ENCODE peak calls at places on chromosomes 7 and 10, in eight cellular contexts. Q is mammary epithelial cell, V is fibroblast of villous mesenchyme, D is PC-3, E is dorsolateral prefrontal cortex, H is kidney, B is OCI-LY7, T is psoas muscle. K is an unnamed sample.

GRCh38 chr7:121244120-121244865 is 84.5 kb upstream of the WNT16 start:
- DNase-seq in Q (no peak), V (no peak), D (no peak), E (no peak), H (no peak), B (peak; percentile 87), T (no peak), K (peak; percentile 25)

GRCh38 chr10:42648512-42648911 is 10.1 kb upstream of the ZNF33B start:
- DNase-seq in Q (no peak), V (no peak), D (no peak), E (no peak), H (no peak), B (no peak), T (no peak), K (no peak)

GRCh38 chr10:78520737-78521430 is 487.2 kb downstream of the RPS24 start:
- DNase-seq in Q (peak; percentile 73), V (peak; percentile 16), D (peak; percentile 100), E (no peak), H (no peak), B (peak; percentile 9), T (no peak), K (peak; percentile 29)

GRCh38 chr10:60607409-60607808 is 170.9 kb upstream of the CDK1 start:
- DNase-seq in Q (no peak), V (no peak), D (no peak), E (no peak), H (no peak), B (no peak), T (no peak), K (no peak)

GRCh38 chr7:84123903-84124573 is 70.6 kb downstream of the SEMA3A start:
- DNase-seq in Q (peak; percentile 54), V (no peak), D (peak; percentile 21), E (no peak), H (no peak), B (no peak), T (no peak), K (peak; percentile 44)

GRCh38 chr7:44325181-44325671 is at the start of gene CAMK2B:
- DNase-seq in Q (no peak), V (no peak), D (no peak), E (peak; percentile 73), H (peak; percentile 69), B (no peak), T (peak; percentile 25), K (no peak)

GRCh38 chr7:76269895-76270294 is 32.6 kb upstream of the HSPB1 start:
- DNase-seq in Q (no peak), V (no peak), D (no peak), E (no peak), H (no peak), B (no peak), T (no peak), K (no peak)

GRCh38 chr10:109386921-109387320 is 536.4 kb downstream of the XPNPEP1 start:
- DNase-seq in Q (no peak), V (no peak), D (no peak), E (no peak), H (no peak), B (no peak), T (no peak), K (no peak)

GRCh38 chr10:23200586-23200985 is 8.5 kb downstream of the PTF1A start:
- DNase-seq in Q (no peak), V (no peak), D (no peak), E (no peak), H (no peak), B (no peak), T (no peak), K (no peak)

GRCh38 chr10:23201837-23202236 is 9.7 kb downstream of the PTF1A start:
- DNase-seq in Q (no peak), V (no peak), D (no peak), E (no peak), H (no peak), B (no peak), T (no peak), K (no peak)

GRCh38 chr10:23202736-23203135 is 10.6 kb downstream of the PTF1A start:
- DNase-seq in Q (no peak), V (no peak), D (no peak), E (no peak), H (no peak), B (no peak), T (no peak), K (no peak)

GRCh38 chr10:23199768-23200511 is 7.8 kb downstream of the PTF1A start:
- DNase-seq in Q (no peak), V (no peak), D (no peak), E (no peak), H (no peak), B (no peak), T (no peak), K (no peak)

DNA sequence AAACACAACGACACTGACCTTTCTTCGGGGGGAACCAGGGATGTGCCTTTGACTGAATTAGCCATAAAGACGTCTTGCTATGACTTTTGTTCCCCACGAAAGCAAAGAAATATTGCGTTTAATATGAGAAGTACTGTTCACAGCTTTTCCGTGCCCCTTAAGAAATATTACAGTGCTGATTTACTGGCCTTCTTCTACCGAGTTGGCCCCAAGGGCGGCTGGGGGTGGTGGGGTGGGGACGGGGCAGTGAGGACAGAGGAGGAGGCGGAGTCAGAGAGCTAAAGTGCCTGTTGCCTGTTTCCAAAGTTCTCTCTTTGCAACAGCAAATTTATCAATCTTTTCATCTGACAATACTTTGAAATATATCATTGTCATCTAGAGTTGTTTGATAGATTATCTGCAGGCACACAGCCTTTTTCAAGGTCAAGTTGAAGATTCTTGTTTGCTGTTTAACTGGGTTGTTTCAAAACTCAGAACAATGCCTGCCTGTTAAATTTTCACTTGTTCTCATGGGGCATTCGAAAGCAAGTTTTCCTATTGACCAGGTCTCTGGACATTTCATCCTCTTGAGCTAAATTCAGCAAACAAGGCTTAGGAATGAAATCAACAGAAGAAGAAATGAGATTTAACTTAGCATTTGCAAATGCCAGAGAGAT is 9.0 kb downstream of the PTF1A start:
- DNase-seq in Q (no peak), V (no peak), D (no peak), E (no peak), H (no peak), B (no peak), T (no peak), K (no peak)
- H3K4me3 ChIP-seq in Q (no peak overlapping the region), V (no peak overlapping the region), D (no peak overlapping the region), E (no peak overlapping the region), H (no peak overlapping the region), B (no peak overlapping the region), T (no peak overlapping the region), K (no peak overlapping the region)

GRCh38 chr10:117425908-117426566 is 50.8 kb upstream of the PDZD8 start:
- DNase-seq in Q (no peak), V (no peak), D (no peak), E (no peak), H (no peak), B (no peak), T (no peak), K (no peak)

GRCh38 chr10:117432866-117433265 is 57.6 kb upstream of the PDZD8 start:
- DNase-seq in Q (no peak), V (no peak), D (no peak), E (no peak), H (no peak), B (no peak), T (no peak), K (no peak)

GRCh38 chr10:117429644-117430043 is 54.4 kb upstream of the PDZD8 start:
- DNase-seq in Q (no peak), V (no peak), D (no peak), E (no peak), H (no peak), B (no peak), T (no peak), K (no peak)

DNA sequence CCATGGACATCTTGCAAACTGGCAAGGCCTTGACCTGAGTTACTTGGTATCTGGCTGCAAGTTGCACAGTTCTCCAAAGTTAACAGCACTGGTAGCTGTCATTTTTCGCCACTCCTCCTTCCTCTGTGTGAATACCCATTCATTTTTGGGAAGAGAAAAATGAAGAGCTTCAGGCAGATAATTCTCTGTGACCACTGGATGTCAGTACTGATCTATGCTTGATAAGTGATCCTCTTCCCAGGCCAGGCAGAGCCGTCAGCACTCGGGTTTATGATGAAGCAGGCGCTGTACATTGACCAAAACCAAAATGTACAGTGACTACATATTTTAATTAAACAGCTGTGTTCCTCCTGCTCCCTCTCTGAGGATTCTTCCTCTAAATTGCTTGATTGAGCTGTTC is 55.9 kb upstream of the PDZD8 start:
- DNase-seq in Q (peak; percentile 60), V (peak; percentile 64), D (peak; percentile 32), E (no peak), H (no peak), B (no peak), T (no peak), K (peak; percentile 86)
- TF ChIP-seq CTCF in Q (peak; percentile 57), V (peak; percentile 47), D (peak; percentile 30), E (peak; percentile 28), H (no peak), B (no peak), T (no peak), K (peak; percentile 76)

DNA sequence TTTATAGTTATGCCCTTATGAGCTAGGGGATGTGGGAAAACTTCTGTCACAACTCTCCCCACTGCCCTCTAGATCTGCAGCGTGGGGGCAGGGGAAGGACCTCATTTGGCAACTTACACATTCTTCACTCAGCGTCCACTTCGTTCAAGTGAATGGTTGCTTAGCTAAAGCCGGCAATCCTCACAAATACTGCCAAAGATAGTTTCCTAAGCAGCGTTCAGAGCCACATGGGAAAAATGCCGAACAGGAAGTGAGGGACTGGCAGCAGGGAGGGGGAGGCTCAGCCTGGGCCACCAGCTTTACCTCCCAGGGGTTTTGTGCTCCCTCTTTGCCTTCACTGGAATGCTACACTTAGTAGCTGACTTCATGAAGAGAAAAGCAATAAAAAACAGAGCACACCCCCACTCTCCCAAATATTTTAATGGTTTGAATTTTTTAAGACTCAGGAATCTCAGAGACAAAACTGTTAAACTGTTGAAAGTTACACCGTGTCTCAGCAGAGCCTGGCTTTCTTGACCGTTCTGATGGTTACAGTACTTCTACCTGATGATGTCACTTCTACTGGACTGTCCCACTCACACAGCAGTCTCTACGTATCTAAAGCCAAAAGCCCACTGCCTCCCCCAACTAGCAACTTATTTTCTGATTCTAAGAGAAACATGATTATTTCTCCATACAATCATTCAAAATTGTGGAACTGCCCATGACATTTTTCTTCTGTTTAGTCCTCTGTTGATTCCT is 10.4 kb downstream of the GRM3 start:
- DNase-seq in Q (no peak), V (no peak), D (no peak), E (peak; percentile 54), H (peak; percentile 51), B (no peak), T (no peak), K (peak; percentile 10)
- H3K4me3 ChIP-seq in Q (no peak overlapping the region), V (no peak overlapping the region), D (no peak overlapping the region), E (peak overlapping the region; percentile 39), H (no peak overlapping the region), B (no peak overlapping the region), T (no peak overlapping the region), K (no peak overlapping the region)

GRCh38 chr7:34327681-34328080 is 330.3 kb upstream of the NPSR1 start:
- DNase-seq in Q (no peak), V (no peak), D (no peak), E (no peak), H (no peak), B (no peak), T (no peak), K (peak; percentile 43)

GRCh38 chr7:34320926-34321609 is 336.9 kb upstream of the NPSR1 start:
- DNase-seq in Q (peak; percentile 73), V (peak; percentile 59), D (peak; percentile 74), E (peak; percentile 59), H (peak; percentile 68), B (peak; percentile 53), T (peak; percentile 17), K (peak; percentile 77)

GRCh38 chr7:34320412-34320811 is 337.6 kb upstream of the NPSR1 start:
- DNase-seq in Q (no peak), V (no peak), D (no peak), E (no peak), H (no peak), B (no peak), T (no peak), K (peak; percentile 14)

GRCh38 chr7:34317039-34317438 is 341.0 kb upstream of the NPSR1 start:
- DNase-seq in Q (no peak), V (no peak), D (no peak), E (no peak), H (no peak), B (no peak), T (no peak), K (no peak)

GRCh38 chr7:34322841-34323240 is 335.2 kb upstream of the NPSR1 start:
- DNase-seq in Q (peak; percentile 55), V (no peak), D (no peak), E (no peak), H (no peak), B (no peak), T (no peak), K (no peak)
- TF ChIP-seq CTCF in Q (no peak), V (no peak), D (no peak), E (no peak), H (no peak), B (no peak), T (no peak), K (no peak)

K was measured in AG10803.